ENCODE peak calls at places on chromosome 20, in four cellular contexts. V is fibroblast of lung, M is transverse colon, B is lung. I is an unnamed sample.

GRCh38 chr20:17655286-17655651 is 26.8 kb downstream of the RRBP1 start:
- DNase-seq in B (no peak), M (no peak), V (peak), I (peak)

GRCh38 chr20:47206962-47207641 is 149.4 kb downstream of the ZMYND8 start:
- DNase-seq in M (no peak), B (no peak), V (no peak), I (no peak)

GRCh38 chr20:11502051-11502450 is 415.6 kb upstream of the BTBD3 start:
- DNase-seq in M (no peak), V (peak), B (no peak), I (peak)

GRCh38 chr20:31790401-31790800 is 28.8 kb upstream of the MYLK2 start:
- DNase-seq in B (no peak), V (peak), M (no peak), I (no peak)

GRCh38 chr20:35329435-35330139 is 37.4 kb upstream of the FAM83C start:
- DNase-seq in M (peak), V (no peak), B (no peak), I (peak)

GRCh38 chr20:44706371-44707258 is 8.6 kb upstream of the CCN5 start:
- DNase-seq in V (peak), M (no peak), B (no peak), I (peak)

GRCh38 chr20:16100111-16100510 is 473.1 kb downstream of the KIF16B start:
- DNase-seq in B (no peak), M (no peak), V (no peak), I (no peak)

GRCh38 chr20:35395728-35396127 is 16.0 kb downstream of the UQCC1 start:
- DNase-seq in B (no peak), V (peak), M (no peak), I (peak)

GRCh38 chr20:46215913-46216707 is 92.2 kb downstream of the CDH22 start:
- DNase-seq in V (peak), M (no peak), B (no peak), I (peak)

DNA sequence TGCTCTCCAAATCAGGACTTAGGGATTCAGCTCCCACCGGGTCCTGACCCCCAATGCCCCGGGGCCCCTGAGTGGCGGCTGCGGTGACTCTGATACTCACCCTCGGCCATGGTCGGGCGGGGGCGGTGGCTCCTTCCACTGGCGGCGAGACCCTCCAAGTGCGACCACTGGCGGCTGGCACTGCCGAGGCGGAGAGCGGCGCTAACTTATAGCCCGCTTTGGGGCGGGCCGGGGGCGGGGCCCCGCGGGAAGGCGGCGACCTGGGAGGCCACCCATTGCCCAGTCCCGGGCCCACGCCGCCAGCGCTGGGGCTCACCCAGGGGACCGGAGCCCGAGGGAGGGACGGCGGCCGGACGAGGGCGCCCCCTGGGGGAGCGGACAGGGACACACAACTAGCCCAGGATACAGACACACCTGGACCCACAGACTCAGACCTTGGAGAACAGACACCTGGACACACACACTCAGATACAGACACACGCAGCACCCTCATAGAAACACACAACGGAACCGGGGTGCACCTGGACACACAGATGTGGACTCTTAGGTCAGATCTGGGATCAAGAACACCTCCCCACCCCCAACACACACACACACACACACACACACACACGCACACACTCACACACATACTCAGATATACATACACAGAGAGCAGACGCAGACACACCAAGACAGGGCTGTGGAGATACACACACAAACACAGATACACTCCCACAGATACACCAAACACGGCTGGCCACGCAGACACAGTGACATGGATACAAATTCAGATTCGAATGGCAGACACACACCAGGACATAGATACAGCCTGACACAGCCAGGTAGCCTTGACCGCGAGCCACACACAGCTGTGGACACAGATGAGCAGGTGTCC is at the start of gene TGM2:
- DNase-seq in M (peak), B (peak), V (peak), I (peak)
- H3K4me3 ChIP-seq in M (peak), B (peak), V (peak), I (peak)

GRCh38 chr20:63956664-63957003 is 418 bp upstream of the UCKL1 start:
- DNase-seq in M (no peak), B (no peak), V (no peak), I (no peak)

GRCh38 chr20:63958471-63958870 is 2.3 kb upstream of the UCKL1 start:
- DNase-seq in M (no peak), V (no peak), B (no peak), I (no peak)

GRCh38 chr20:63957690-63958441 is 1.6 kb upstream of the UCKL1 start:
- DNase-seq in B (no peak), V (peak), M (peak), I (peak)

GRCh38 chr20:63955846-63956663 is at the start of gene UCKL1:
- DNase-seq in V (peak), B (peak), M (peak), I (peak)

DNA sequence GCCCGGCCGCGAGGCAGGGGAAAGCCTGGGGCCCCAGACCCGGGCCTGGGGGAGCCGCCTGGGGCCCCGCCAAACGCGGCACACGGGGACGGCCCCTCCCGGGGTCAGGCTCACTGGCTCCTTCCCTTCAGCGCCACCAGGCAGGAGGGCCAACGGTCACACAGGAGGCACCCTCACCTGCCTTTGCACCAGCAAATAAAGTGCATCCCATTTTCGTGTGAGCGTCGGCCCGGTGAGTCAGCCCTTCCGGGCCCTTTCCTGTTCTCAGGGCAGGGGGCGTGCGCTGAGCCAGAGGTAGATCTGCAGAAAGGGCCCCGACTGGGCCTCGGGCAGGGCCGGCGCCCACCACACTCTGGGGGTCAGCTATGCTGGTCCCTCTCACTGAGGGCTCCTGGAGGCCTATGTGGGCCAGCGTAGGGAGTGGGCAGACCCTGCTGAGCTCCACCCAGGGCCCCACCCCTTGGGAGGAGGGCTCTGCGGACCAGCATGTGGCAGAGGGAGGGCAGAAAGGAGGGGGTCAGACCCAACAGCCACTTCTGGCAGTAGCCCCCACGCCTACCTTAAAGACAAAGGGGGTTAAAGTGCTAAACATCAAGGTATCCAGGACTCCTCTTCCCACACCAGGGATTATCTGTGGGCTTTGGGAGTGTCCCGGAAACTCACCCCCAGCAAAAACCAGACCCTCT is 931 bp upstream of the UCKL1 start:
- DNase-seq in V (peak), B (peak), M (peak), I (peak)
- TF ChIP-seq CTCF in V (peak), B (no peak), M (peak), I (no peak)

DNA sequence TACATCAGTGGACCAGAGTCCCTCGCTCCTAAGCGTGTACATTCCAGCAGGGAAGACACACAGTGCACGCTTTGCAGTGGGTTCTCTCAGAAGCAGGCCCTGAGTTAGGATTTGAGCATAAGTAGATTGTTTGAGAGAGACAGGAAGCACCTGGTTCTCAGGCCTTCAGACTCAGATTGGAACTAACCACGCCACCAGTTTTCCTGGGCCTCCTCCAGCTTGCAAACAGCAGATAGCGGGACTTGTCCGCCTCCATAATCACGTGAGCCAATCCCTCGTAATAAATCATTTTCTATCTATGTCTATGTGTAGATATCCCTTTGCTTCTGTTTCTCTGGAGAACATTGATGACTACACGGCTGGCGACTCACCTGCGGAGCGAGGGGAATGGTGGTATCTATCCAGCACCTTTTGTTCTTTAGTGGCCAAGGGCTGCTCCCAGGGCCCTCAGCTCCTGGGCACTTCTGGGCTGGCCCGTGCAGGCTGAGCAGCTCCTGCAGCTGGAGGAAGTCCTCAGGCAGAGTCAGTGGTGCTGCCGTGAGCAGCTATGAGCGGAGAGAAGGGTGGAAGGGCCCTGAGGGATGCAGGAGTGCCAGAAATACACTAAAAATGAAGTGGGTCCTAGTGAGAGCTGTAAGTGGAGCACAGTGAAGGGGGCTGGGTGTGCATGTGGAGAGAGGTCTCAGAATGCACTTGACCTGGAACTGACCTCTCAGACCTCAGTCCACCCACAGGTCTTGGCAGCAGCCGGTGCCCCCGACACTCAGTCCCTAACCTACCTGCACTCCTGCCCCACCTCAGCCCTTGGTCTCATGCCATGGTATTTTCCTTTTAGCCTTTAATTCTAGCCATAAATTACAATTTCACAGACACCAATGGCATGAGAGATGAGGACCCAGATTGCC is 77.0 kb downstream of the STK35 start:
- DNase-seq in V (peak), M (no peak), B (no peak), I (peak)
- H3K4me3 ChIP-seq in V (no peak), M (no peak), B (no peak), I (no peak)

GRCh38 chr20:53489528-53489927 is 104.1 kb downstream of the ZNF217 start:
- DNase-seq in V (no peak), B (no peak), M (no peak), I (no peak)

GRCh38 chr20:53492212-53492611 is 101.4 kb downstream of the ZNF217 start:
- DNase-seq in M (no peak), V (no peak), B (no peak), I (peak)

GRCh38 chr20:53494753-53495152 is 98.9 kb downstream of the ZNF217 start:
- DNase-seq in B (no peak), V (no peak), M (no peak), I (no peak)

GRCh38 chr20:53495357-53495756 is 98.3 kb downstream of the ZNF217 start:
- DNase-seq in V (peak), M (no peak), B (no peak), I (no peak)

DNA sequence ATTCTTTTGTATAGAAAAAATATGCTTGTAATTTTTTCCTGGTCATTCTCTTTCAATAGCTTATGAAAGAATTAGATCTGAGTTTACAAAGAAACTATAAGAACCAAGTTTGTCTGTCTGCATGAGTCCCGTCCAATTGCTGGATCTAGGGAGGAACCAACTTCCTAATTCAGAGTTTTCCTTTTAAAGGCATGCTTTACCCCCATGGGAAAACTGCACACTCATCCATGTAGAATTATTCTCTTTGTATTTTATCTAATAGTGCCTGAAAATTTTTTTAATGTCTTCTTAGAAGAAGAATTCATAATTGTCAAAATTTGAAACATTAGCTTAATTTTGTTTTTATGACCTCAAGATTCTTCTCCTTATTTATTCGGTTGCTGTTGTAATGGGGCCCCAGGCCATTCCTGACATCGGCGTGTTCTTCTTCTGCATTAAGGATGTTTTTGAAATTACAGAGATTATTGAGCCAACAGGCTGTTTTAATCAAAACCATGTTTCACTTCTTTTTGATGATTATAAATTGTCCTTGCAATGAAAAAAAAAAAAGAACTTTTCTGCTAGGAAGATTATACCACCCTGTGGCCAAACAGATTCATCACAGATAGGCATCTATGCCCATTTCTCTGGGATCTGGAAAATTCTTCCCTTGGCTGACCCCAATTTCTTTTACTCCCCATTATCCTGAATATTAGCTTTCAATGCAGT is 100.3 kb downstream of the ZNF217 start:
- DNase-seq in V (no peak), M (no peak), B (no peak), I (no peak)
- TF ChIP-seq CTCF in V (no peak), M (no peak), B (no peak), I (no peak)

GRCh38 chr20:62363920-62364851 is 2.9 kb downstream of the LAMA5 start:
- DNase-seq in B (no peak), M (peak), V (peak), I (peak)
- H3K4me3 ChIP-seq in B (peak), M (no peak), V (no peak), I (peak)

DNA sequence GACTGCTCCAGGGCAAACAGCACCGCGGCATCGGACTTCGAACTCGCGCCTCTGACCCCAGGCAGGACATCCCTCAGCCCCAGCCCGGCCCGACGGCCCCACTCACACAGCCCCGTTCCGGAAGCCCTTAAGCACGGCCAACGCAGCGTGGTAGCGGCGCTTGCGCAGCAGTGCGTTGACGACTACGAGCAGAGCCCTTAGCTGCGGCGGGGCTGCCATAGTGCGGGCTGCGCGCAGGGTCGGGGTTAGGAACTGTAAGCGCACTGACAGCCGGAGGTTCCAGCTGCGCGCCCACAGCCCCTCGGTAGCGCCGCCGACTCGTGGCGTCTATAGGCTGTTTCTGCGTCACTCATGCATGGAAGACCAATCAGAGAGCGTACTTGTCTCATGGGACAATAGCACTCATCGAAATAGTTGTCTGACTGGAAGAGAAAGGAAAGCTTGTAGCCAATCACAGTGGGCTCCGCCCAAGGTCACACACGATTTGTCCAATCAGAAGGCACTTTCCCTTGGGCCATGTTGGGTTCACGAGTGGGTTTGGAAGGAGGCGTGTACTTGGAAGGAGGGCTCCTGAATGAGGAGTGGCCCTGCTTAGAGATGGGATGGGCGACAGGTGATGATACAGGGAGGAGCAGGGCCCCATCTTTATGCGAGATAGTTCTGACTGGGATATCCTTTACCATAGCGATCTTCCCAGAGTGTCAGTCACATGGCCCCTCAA is at the start of gene PXMP4:
- DNase-seq in B (peak), V (peak), M (peak), I (peak)
- TF ChIP-seq CTCF in B (no peak), V (no peak), M (no peak), I (no peak)

GRCh38 chr20:58888521-58889333 is 36.2 kb downstream of the GNAS start:
- DNase-seq in V (peak), M (peak), B (peak), I (peak)

GRCh38 chr20:58890454-58891075 is 38.0 kb downstream of the GNAS start:
- DNase-seq in V (peak), M (peak), B (peak), I (peak)

GRCh38 chr20:58888103-58888502 is 35.6 kb downstream of the GNAS start:
- DNase-seq in V (no peak), M (no peak), B (no peak), I (no peak)

GRCh38 chr20:58890073-58890453 is 37.5 kb downstream of the GNAS start:
- DNase-seq in M (no peak), B (no peak), V (no peak), I (no peak)

DNA sequence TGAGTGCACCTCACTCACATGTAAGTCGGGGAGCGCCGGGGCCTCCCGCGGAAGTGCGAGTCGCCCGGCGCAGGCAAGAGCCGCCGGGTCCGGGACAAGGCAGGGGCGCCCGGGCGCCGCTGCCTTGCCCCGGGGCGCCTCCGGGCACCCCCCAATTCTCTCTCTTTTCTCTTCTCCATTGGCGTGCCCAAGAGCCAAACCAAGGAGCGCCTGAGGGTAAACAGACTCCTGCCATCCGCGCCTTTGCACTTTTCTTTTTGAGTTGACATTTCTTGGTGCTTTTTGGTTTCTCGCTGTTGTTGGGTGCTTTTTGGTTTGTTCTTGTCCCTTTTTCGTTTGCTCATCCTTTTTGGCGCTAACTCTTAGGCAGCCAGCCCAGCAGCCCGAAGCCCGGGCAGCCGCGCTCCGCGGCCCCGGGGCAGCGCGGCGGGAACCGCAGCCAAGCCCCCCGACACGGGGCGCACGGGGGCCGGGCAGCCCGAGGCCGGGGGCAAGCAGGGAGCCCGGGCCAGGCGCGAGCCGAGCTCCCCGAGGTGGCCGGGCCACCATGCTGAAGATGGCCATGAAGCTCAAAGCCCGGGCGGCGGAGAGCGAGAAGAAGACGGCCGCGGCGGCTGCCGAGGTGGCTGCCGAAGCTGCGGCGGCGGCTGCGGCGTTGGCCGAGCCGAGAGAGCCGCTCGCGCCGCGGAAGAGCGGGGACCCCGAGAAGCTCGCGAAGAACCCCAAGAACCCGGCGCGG is 37.0 kb downstream of the GNAS start:
- DNase-seq in V (no peak), B (no peak), M (no peak), I (no peak)
- H3K4me3 ChIP-seq in V (peak), B (peak), M (peak), I (peak)

DNA sequence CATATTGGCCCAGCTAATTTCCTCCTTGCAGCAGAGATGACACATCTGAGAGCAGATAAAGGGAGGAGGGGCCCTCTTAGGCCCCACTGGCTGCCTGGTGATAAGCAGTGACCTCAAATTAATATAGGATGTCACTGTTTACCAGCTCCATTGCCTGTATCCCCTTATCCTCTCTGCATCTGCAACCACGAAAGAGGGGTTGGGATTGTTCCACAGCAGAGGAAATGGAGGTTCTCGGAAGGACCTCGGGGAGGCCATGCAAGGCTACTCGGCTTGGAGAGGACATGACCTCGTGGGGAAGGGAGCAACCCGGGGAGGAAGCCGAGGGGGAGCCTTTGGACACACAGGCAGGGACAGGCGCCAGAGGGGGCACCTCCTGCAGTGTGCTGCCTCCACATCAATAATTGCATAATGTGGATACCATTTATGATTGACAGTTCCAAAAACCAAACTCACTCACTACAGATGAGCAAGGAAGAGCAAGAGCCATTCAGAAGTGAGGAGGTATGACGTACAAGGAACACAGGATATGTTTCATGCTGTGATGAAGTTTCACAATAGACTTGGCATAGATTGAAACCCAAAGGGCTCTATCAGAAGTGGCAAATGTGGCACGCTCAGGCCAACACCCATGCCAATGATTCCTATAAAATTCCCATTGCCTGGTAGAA is 177.2 kb upstream of the RNF24 start:
- DNase-seq in B (no peak), M (no peak), V (no peak), I (peak)
- TF ChIP-seq CTCF in B (no peak), M (no peak), V (no peak), I (no peak)